ENCODE peak calls at places on chromosomes 16 and 17, in seven cellular contexts. V, A, S, I, F, P and Y are unnamed samples.

GRCh38 chr17:82479602-82480001 is 21.1 kb downstream of the NARF start:
- DNase-seq in P (no peak), F (no peak), V (no peak), A (no peak), S (no peak), I (no peak), Y (no peak)

GRCh38 chr16:70520612-70521297 is 2.6 kb downstream of the COG4 start:
- DNase-seq in F (peak), P (no peak), I (no peak), S (no peak), V (no peak), A (peak), Y (no peak)

GRCh38 chr17:31663576-31663975 is 195.5 kb downstream of the COPRS start:
- DNase-seq in F (no peak), P (no peak), I (no peak), A (peak), V (no peak), S (peak), Y (no peak)

GRCh38 chr16:73126453-73126853 is 78.5 kb upstream of the ZFHX3 start:
- DNase-seq in I (no peak), F (peak), S (no peak), P (peak), A (peak), V (no peak), Y (no peak)

GRCh38 chr16:23706439-23706838 is 6.6 kb downstream of the ERN2 start:
- DNase-seq in S (no peak), I (no peak), V (no peak), A (no peak), F (no peak), P (no peak), Y (no peak)

GRCh38 chr17:58618336-58618735 is 73.5 kb downstream of the TEX14 start:
- DNase-seq in P (no peak), A (no peak), I (no peak), V (no peak), S (no peak), F (no peak), Y (no peak)

GRCh38 chr16:85988723-85989313 is 89.9 kb downstream of the IRF8 start:
- DNase-seq in S (no peak), A (no peak), V (no peak), F (no peak), I (no peak), P (no peak), Y (no peak)

GRCh38 chr16:80174416-80174815 is 366.4 kb upstream of the DYNLRB2 start:
- DNase-seq in I (no peak), S (peak), F (no peak), P (no peak), A (peak), V (no peak), Y (no peak)

GRCh38 chr16:89742948-89743347 is 21.6 kb downstream of the ZNF276 start:
- DNase-seq in A (no peak), F (no peak), S (no peak), I (no peak), V (no peak), P (no peak), Y (no peak)